ENCODE peak calls at places on chromosomes 11 and 22, in five cellular contexts. Q, T, E, X and P are unnamed samples.

GRCh38 chr22:29625090-29625825 is 21.8 kb downstream of the NF2 start:
- DNase-seq in Q (peak), T (peak), E (peak), X (no peak), P (peak)

GRCh38 chr22:50530857-50531545 is 1.2 kb upstream of the TYMP start:
- DNase-seq in Q (no peak), X (peak), E (no peak), T (peak), P (no peak)

GRCh38 chr11:17267576-17267975 is 9.0 kb upstream of the NUCB2 start:
- DNase-seq in X (no peak), T (no peak), E (no peak), Q (peak), P (no peak)

GRCh38 chr22:46798041-46798365 is 35.6 kb downstream of the TBC1D22A start:
- DNase-seq in Q (no peak), T (no peak), X (no peak), E (no peak), P (no peak)

GRCh38 chr11:105609341-105609781 is 512 bp upstream of the GRIA4 start:
- DNase-seq in E (peak), Q (no peak), T (no peak), X (peak), P (peak)

GRCh38 chr11:134459246-134460043 is 47.4 kb upstream of the B3GAT1 start:
- DNase-seq in Q (no peak), X (no peak), T (no peak), E (peak), P (no peak)

GRCh38 chr11:72058416-72059034 is 21.8 kb downstream of the NUMA1 start:
- DNase-seq in X (no peak), Q (no peak), E (no peak), T (no peak), P (no peak)

GRCh38 chr22:37943471-37944198 is 9.8 kb downstream of the C22orf23 start:
- DNase-seq in Q (no peak), T (no peak), X (no peak), E (no peak), P (no peak)

GRCh38 chr22:23163665-23164064 is 16.6 kb upstream of the BCR start:
- DNase-seq in T (peak), E (peak), X (no peak), Q (no peak), P (peak)

GRCh38 chr11:126346586-126346940 is 8.9 kb upstream of the ST3GAL4 start:
- DNase-seq in T (no peak), X (no peak), Q (no peak), E (no peak), P (no peak)

GRCh38 chr22:35051791-35052190 is 14.2 kb upstream of the ISX start:
- DNase-seq in E (no peak), T (no peak), X (no peak), Q (no peak), P (no peak)

GRCh38 chr11:96054870-96055705 is 131.2 kb upstream of the MTMR2 start:
- DNase-seq in Q (no peak), X (no peak), T (no peak), E (no peak), P (peak)

GRCh38 chr11:74905326-74905725 is 43.6 kb downstream of the XRRA1 start:
- DNase-seq in E (no peak), T (no peak), X (no peak), Q (no peak), P (no peak)

GRCh38 chr11:86743223-86744118 is 56.9 kb upstream of the PRSS23 start:
- DNase-seq in E (peak), T (no peak), X (no peak), Q (peak), P (no peak)

GRCh38 chr22:46777609-46777970 is 15.1 kb downstream of the TBC1D22A start:
- DNase-seq in E (peak), T (no peak), Q (no peak), X (no peak), P (no peak)

GRCh38 chr11:35088226-35088625 is 50.7 kb upstream of the CD44 start:
- DNase-seq in Q (no peak), E (no peak), X (no peak), T (no peak), P (no peak)

GRCh38 chr22:37199839-37200161 is 11.8 kb upstream of the C1QTNF6 start:
- DNase-seq in Q (no peak), T (peak), X (no peak), E (no peak), P (no peak)

GRCh38 chr11:113255741-113256140 is 58.6 kb upstream of the TTC12 start:
- DNase-seq in E (no peak), Q (no peak), T (no peak), X (no peak), P (no peak)

GRCh38 chr11:46250071-46251052 is 27.1 kb upstream of the CREB3L1 start:
- DNase-seq in T (no peak), E (no peak), Q (no peak), X (peak), P (no peak)

GRCh38 chr11:10295056-10295901 is 1.3 kb upstream of the SBF2 start:
- DNase-seq in E (no peak), X (no peak), T (no peak), Q (no peak), P (no peak)

GRCh38 chr11:60914620-60915249 is 777 bp downstream of the TMEM109 start:
- DNase-seq in E (no peak), Q (no peak), X (peak), T (no peak), P (no peak)

GRCh38 chr11:15918212-15918611 is 438.1 kb downstream of the SOX6 start:
- DNase-seq in T (no peak), E (no peak), Q (no peak), X (no peak), P (no peak)

GRCh38 chr11:77813256-77813655 is 7.3 kb downstream of the RSF1 start:
- DNase-seq in Q (no peak), T (no peak), X (no peak), E (no peak), P (no peak)

GRCh38 chr11:22273781-22274180 is 64.4 kb upstream of the SLC17A6 start:
- DNase-seq in T (no peak), X (no peak), Q (no peak), E (no peak), P (no peak)

GRCh38 chr11:112588252-112588668 is 327.6 kb upstream of the PLET1 start:
- DNase-seq in T (no peak), X (peak), Q (peak), E (peak), P (peak)

GRCh38 chr11:67640021-67640757 is 626 bp upstream of the TBX10 start:
- DNase-seq in Q (no peak), X (peak), E (peak), T (peak), P (peak)

GRCh38 chr22:36409911-36410756 is 22.4 kb upstream of the MYH9 start:
- DNase-seq in E (peak), X (peak), T (peak), Q (peak), P (peak)

GRCh38 chr22:44814266-44815098 is 62.1 kb downstream of the ARHGAP8 start:
- DNase-seq in T (no peak), Q (no peak), E (no peak), X (no peak), P (no peak)

GRCh38 chr11:73344191-73344607 is 32.0 kb upstream of the RELT start:
- DNase-seq in Q (no peak), X (no peak), E (peak), T (no peak), P (peak)

GRCh38 chr11:68333176-68333575 is 20.8 kb downstream of the LRP5 start:
- DNase-seq in Q (no peak), X (no peak), E (no peak), T (no peak), P (no peak)

GRCh38 chr11:17846852-17847453 is 112.4 kb downstream of the KCNC1 start:
- DNase-seq in T (no peak), Q (no peak), E (peak), X (no peak), P (peak)

GRCh38 chr11:70760416-70761020 is 362.2 kb downstream of the CTTN start:
- DNase-seq in T (no peak), Q (no peak), X (no peak), E (no peak), P (no peak)

GRCh38 chr11:121439337-121439736 is 12.8 kb upstream of the SORL1 start:
- DNase-seq in Q (no peak), X (no peak), T (no peak), E (no peak), P (no peak)